ENCODE peak calls at places on chromosomes 4 and X, in six cellular contexts. V is GM12878, G is K562, W is HepG2, Q is H1, M is GM23338. S is an unnamed sample.

GRCh38 chrX:49627030-49627777 is 28.4 kb downstream of the GAGE1 start:
- DNase-seq in V (no peak), G (peak), W (peak), Q (peak), M (peak), S (peak)

GRCh38 chrX:12153317-12153716 is 15.0 kb downstream of the FRMPD4 start:
- DNase-seq in V (no peak), G (no peak), W (no peak), Q (no peak), M (no peak), S (no peak)

GRCh38 chr4:39614487-39615162 is 24.0 kb downstream of the SMIM14 start:
- DNase-seq in V (no peak), G (no peak), W (no peak), Q (no peak), M (no peak), S (no peak)

GRCh38 chrX:13932416-13932815 is 97.3 kb downstream of the GEMIN8 start:
- DNase-seq in V (no peak), G (no peak), W (no peak), Q (no peak), M (no peak), S (no peak)

GRCh38 chrX:17414057-17414658 is 39.2 kb downstream of the NHS start:
- DNase-seq in V (no peak), G (no peak), W (no peak), Q (no peak), M (no peak), S (no peak)

GRCh38 chrX:1443496-1444075 is 9.1 kb downstream of the ASMTL start:
- DNase-seq in V (no peak), G (no peak), W (no peak), Q (no peak), M (no peak), S (peak)

GRCh38 chr4:153374471-153374870 is 30.0 kb downstream of the MND1 start:
- DNase-seq in V (no peak), G (no peak), W (no peak), Q (no peak), M (no peak), S (no peak)

GRCh38 chr4:154618708-154619315 is 6.4 kb upstream of the FGG start:
- DNase-seq in V (peak), G (peak), W (peak), Q (peak), M (peak), S (peak)

GRCh38 chr4:117623321-117623720 is 411.0 kb upstream of the NDST3 start:
- DNase-seq in V (no peak), G (no peak), W (no peak), Q (no peak), M (no peak), S (no peak)

GRCh38 chr4:52102587-52102986 is 51.5 kb downstream of the SPATA18 start:
- DNase-seq in V (no peak), G (no peak), W (no peak), Q (no peak), M (no peak), S (no peak)

GRCh38 chr4:106048250-106048931 is 153.1 kb downstream of the NPNT start:
- DNase-seq in V (no peak), G (no peak), W (no peak), Q (no peak), M (no peak), S (no peak)

GRCh38 chrX:18886344-18887161 is 97.4 kb downstream of the PHKA2 start:
- DNase-seq in V (peak), G (peak), W (peak), Q (peak), M (peak), S (peak)

GRCh38 chrX:123860983-123861382 is 1.1 kb downstream of the XIAP start:
- DNase-seq in V (no peak), G (no peak), W (no peak), Q (no peak), M (no peak), S (no peak)

GRCh38 chr4:157706134-157706533 is 466.7 kb downstream of the GASK1B start:
- DNase-seq in V (no peak), G (no peak), W (no peak), Q (no peak), M (no peak), S (no peak)

GRCh38 chr4:149223659-149224058 is 592.0 kb downstream of the IQCM start:
- DNase-seq in V (no peak), G (no peak), W (no peak), Q (no peak), M (no peak), S (no peak)

GRCh38 chr4:91958651-91959050 is 345.1 kb upstream of the GRID2 start:
- DNase-seq in V (no peak), G (no peak), W (no peak), Q (no peak), M (peak), S (peak)

GRCh38 chr4:82268050-82268825 is 105.6 kb downstream of the HNRNPD start:
- DNase-seq in V (no peak), G (peak), W (peak), Q (peak), M (peak), S (peak)

GRCh38 chrX:2325076-2325784 is 175.5 kb downstream of the DHRSX start:
- DNase-seq in V (peak), G (peak), W (no peak), Q (no peak), M (no peak), S (no peak)

GRCh38 chr4:124777007-124777406 is 64.5 kb upstream of the ANKRD50 start:
- DNase-seq in V (no peak), G (no peak), W (no peak), Q (no peak), M (no peak), S (no peak)

GRCh38 chr4:92615049-92615448 is 311.3 kb downstream of the GRID2 start:
- DNase-seq in V (no peak), G (no peak), W (no peak), Q (no peak), M (peak), S (no peak)

GRCh38 chr4:153729901-153730300 is 29.9 kb downstream of the RNF175 start:
- DNase-seq in V (no peak), G (no peak), W (no peak), Q (no peak), M (peak), S (no peak)

GRCh38 chr4:81040175-81040659 is 9.7 kb downstream of the BMP3 start:
- DNase-seq in V (no peak), G (peak), W (no peak), Q (no peak), M (peak), S (no peak)

GRCh38 chrX:40176256-40176978 is 78.7 kb upstream of the BCOR start:
- DNase-seq in V (no peak), G (peak), W (peak), Q (peak), M (peak), S (peak)
- TF ChIP-seq CREB1 in V (peak), G (no peak), W (no peak), Q (no peak), M (no peak), S (no peak)

GRCh38 chr4:8939887-8940742 is 68.5 kb upstream of the HMX1 start:
- DNase-seq in V (no peak), G (peak), W (no peak), Q (no peak), M (peak), S (no peak)
- TF ChIP-seq CREB1 in V (no peak), G (no peak), W (no peak), Q (no peak), M (no peak), S (no peak)

GRCh38 chr4:174669278-174669677 is 147.0 kb upstream of the HPGD start:
- DNase-seq in V (no peak), G (no peak), W (no peak), Q (no peak), M (no peak), S (no peak)
- TF ChIP-seq CREB1 in V (no peak), G (no peak), W (no peak), Q (no peak), M (no peak), S (no peak)

GRCh38 chr4:183185018-183185417 is 86.0 kb downstream of the WWC2 start:
- DNase-seq in V (no peak), G (no peak), W (no peak), Q (no peak), M (no peak), S (no peak)

GRCh38 chr4:183183906-183184535 is 85.0 kb downstream of the WWC2 start:
- DNase-seq in V (no peak), G (no peak), W (no peak), Q (no peak), M (no peak), S (no peak)

GRCh38 chr4:183181081-183181480 is 82.0 kb downstream of the WWC2 start:
- DNase-seq in V (no peak), G (no peak), W (no peak), Q (no peak), M (no peak), S (no peak)

GRCh38 chr4:183180621-183181020 is 81.6 kb downstream of the WWC2 start:
- DNase-seq in V (no peak), G (no peak), W (no peak), Q (no peak), M (no peak), S (no peak)

DNA sequence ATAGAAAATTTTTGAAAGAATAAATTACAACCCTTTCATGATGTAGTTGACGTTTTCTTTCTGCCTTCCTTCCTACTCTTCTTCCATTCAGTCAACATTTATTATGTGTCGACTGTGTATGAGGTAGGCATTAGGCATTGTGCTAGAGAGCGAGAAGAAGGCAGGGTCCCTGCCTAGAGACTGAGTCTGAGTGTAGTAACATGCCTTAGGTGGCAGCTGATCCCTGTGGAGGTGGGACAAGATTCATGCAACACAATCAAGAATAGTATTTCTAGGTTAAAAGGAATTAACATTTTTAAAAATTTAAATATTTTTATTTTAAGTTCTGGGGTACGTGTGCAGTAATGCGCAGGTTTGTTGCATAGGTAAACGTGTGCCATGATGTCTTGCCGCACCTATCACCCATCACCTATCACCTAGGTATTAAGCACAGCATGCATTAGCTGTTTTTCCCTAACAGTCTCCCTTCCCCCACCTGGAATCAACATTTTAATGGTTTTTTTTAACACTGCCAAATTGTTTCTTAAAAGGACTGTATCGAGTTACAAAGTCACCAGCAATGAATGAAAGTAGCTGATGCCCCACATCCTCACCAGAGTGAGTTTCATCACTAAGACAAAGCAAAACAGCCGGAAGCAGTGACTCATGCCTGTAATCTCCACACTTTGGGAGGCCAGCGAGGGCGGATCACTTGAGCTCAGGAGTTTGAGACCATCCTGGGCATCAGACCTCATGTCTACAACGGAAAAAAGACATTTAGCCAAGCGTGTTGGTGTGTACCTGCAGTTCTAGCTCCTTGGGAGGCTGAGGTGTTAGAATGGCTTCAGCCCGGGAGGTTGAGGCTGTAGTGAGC is 84.0 kb downstream of the WWC2 start:
- DNase-seq in V (no peak), G (peak), W (peak), Q (peak), M (peak), S (peak)
- TF ChIP-seq CREB1 in V (no peak), G (no peak), W (no peak), Q (peak), M (peak), S (no peak)

GRCh38 chr4:143437476-143437875 is 76.0 kb upstream of the SMARCA5 start:
- DNase-seq in V (no peak), G (no peak), W (no peak), Q (no peak), M (no peak), S (no peak)

GRCh38 chr4:143438710-143439109 is 74.8 kb upstream of the SMARCA5 start:
- DNase-seq in V (no peak), G (no peak), W (no peak), Q (no peak), M (no peak), S (no peak)

GRCh38 chr4:143443728-143444127 is 69.8 kb upstream of the SMARCA5 start:
- DNase-seq in V (no peak), G (no peak), W (no peak), Q (no peak), M (no peak), S (no peak)

GRCh38 chr4:143437937-143438336 is 75.6 kb upstream of the SMARCA5 start:
- DNase-seq in V (no peak), G (no peak), W (no peak), Q (no peak), M (no peak), S (no peak)

GRCh38 chr4:143441678-143442077 is 71.8 kb upstream of the SMARCA5 start:
- DNase-seq in V (no peak), G (no peak), W (no peak), Q (no peak), M (peak), S (no peak)
- TF ChIP-seq CREB1 in V (no peak), G (no peak), W (no peak), Q (no peak), M (no peak), S (no peak)

DNA sequence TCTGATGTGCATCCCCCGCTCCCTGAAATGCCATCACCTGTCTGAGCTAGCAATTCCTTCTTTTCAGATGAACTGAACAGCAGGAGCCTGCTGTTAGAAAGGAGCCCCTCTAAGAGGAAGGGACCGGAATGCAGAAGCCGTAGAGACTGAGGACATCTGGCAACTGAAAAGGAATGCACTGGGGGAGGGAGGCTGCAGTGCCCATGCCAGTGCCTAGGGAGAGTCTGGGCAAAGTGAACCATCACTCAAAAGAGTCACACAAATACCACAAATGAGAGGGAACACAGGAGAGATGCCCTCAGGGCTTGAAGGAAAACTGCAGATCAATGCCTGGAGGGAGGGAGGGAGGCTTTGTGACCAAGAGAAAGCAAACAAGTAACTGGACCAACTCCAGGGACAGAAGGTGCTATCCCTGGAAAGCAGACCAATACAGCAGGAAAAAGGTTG is 93.9 kb upstream of the CBR4 start:
- DNase-seq in V (no peak), G (no peak), W (no peak), Q (peak), M (peak), S (peak)
- TF ChIP-seq CREB1 in V (no peak), G (no peak), W (no peak), Q (peak), M (no peak), S (no peak)

GRCh38 chr4:182837831-182838230 is 79.4 kb downstream of the DCTD start:
- DNase-seq in V (no peak), G (no peak), W (no peak), Q (no peak), M (no peak), S (no peak)
- TF ChIP-seq CREB1 in V (no peak), G (no peak), W (no peak), Q (no peak), M (no peak), S (no peak)

DNA sequence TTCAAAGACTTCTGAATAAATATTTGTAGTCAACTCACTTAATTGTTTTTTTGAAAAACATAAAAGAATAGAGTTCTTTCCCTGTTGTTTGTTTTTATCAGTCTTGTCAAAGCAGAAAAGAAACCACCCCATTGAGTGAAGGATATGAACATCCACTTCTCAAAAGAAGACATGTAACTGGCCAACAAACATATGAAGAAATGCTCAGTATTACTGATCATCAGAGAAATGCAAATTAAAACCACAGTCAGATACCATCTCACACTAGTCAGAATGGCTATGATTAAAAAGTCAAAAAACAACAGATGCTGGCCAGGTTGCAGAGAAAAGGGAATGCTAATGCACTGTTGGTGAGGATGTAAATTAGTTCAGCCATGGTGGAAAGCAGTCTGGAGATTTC is 326.1 kb upstream of the EMCN start:
- DNase-seq in V (no peak), G (no peak), W (no peak), Q (no peak), M (no peak), S (no peak)
- TF ChIP-seq CREB1 in V (no peak), G (no peak), W (no peak), Q (no peak), M (no peak), S (no peak)

DNA sequence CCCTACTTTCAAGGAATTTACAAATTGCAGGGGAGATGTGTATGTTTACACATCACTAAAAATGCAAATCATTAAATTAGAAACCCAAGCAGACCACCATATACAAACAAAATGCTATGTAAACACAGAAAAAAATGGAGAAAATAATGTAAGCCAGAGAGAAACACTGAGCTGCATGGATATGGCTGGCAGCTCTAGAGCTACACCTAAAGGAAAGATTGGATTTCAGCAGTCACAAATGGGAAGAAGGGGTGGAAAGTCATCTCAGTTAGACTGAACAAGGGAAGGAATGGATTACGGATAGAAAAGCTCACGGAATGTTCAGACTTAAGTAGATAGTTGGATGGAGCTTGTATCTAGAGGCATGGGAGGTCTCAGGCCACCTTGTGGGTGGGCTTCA is 186.3 kb downstream of the MOSPD2 start:
- DNase-seq in V (no peak), G (no peak), W (no peak), Q (no peak), M (no peak), S (no peak)
- TF ChIP-seq CREB1 in V (no peak), G (no peak), W (no peak), Q (no peak), M (no peak), S (no peak)

DNA sequence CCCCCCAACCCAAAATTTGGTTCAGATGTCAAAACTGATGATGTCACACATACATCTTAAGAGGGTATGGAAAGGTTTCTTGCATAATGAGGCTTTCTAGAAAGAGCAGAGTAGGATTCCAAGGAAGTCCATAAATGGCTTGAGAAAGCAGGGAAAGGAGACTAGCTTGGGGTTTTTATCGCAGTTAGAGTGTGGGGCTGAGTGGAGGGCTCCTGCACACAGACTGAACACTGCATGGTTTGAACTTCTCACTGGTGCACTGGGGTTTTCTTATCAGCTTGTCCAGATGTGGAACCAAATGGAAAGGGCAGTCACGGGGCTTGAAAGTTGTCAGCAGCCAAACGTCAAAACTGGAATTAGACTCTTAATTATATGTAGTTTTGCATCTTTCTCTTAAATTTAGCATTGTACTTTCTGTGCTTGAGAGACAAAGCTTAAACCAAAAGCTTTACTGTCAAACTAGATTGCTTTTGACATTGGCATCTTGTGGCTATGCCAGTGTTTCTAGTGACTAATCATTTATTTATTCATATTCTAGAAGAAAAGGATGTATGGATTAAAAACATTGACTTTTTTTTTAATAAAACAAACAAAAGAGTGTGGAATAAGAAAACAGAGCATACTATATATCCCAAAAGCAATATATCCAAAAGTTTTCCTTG is 78.3 kb upstream of the STIM2 start:
- DNase-seq in V (no peak), G (peak), W (no peak), Q (no peak), M (no peak), S (no peak)
- TF ChIP-seq CREB1 in V (no peak), G (peak), W (no peak), Q (no peak), M (no peak), S (no peak)